ENCODE peak calls at places on chromosome 7, in five cellular contexts. H, D, N, A and F are unnamed samples.

GRCh38 chr7:38105874-38106483 is 72.1 kb upstream of the STARD3NL start:
- DNase-seq in N (no peak), D (no peak), H (no peak), A (no peak), F (peak; percentile 77)

GRCh38 chr7:118855290-118855689 is 630.8 kb downstream of the ANKRD7 start:
- DNase-seq in A (no peak), H (no peak), N (no peak), D (no peak), F (no peak)

GRCh38 chr7:143434660-143435059 is 8.6 kb upstream of the TAS2R60 start:
- DNase-seq in A (peak; percentile 37), H (no peak), N (peak; percentile 92), D (no peak), F (no peak)

GRCh38 chr7:6612819-6613218 is 2.6 kb upstream of the ZNF853 start:
- DNase-seq in N (no peak), A (no peak), H (peak; percentile 44), D (no peak), F (no peak)

GRCh38 chr7:155363852-155364600 is 66.3 kb downstream of the INSIG1 start:
- DNase-seq in H (no peak), N (no peak), D (no peak), A (no peak), F (peak; percentile 96)

GRCh38 chr7:116969371-116969902 is 16.1 kb downstream of the ST7 start:
- DNase-seq in A (no peak), D (no peak), H (no peak), N (no peak), F (peak; percentile 41)

GRCh38 chr7:135923700-135924261 is 53.4 kb downstream of the MTPN start:
- DNase-seq in N (no peak), A (no peak), D (no peak), H (peak; percentile 93), F (peak; percentile 37)

GRCh38 chr7:38962028-38962427 is 15.7 kb upstream of the POU6F2 start:
- DNase-seq in N (no peak), H (no peak), A (no peak), D (no peak), F (no peak)

GRCh38 chr7:37947138-37947839 is 26.8 kb downstream of the EPDR1 start:
- DNase-seq in H (no peak), D (no peak), A (no peak), N (no peak), F (no peak)

GRCh38 chr7:28405662-28406061 is 6.7 kb upstream of the CREB5 start:
- DNase-seq in H (peak; percentile 90), A (peak; percentile 68), D (peak; percentile 62), N (no peak), F (no peak)

GRCh38 chr7:127802845-127803244 is 150.9 kb downstream of the SND1 start:
- DNase-seq in H (no peak), D (no peak), N (no peak), A (no peak), F (no peak)

GRCh38 chr7:13827716-13828115 is 161.8 kb downstream of the ETV1 start:
- DNase-seq in D (no peak), H (peak; percentile 79), N (no peak), A (no peak), F (no peak)

GRCh38 chr7:128275651-128276050 is 34.6 kb downstream of the LEP start:
- DNase-seq in A (no peak), N (no peak), H (no peak), D (no peak), F (no peak)

GRCh38 chr7:154682003-154682402 is 320.9 kb downstream of the PAXIP1 start:
- DNase-seq in A (no peak), D (no peak), N (no peak), H (no peak), F (no peak)

GRCh38 chr7:32518534-32519140 is 23.3 kb downstream of the AVL9 start:
- DNase-seq in N (no peak), D (no peak), H (no peak), A (no peak), F (peak; percentile 80)

GRCh38 chr7:23654508-23654907 is 25.5 kb upstream of the FAM221A start:
- DNase-seq in D (no peak), A (no peak), N (no peak), H (no peak), F (peak; percentile 58)

GRCh38 chr7:157669768-157670345 is 333.1 kb downstream of the DNAJB6 start:
- DNase-seq in H (no peak), A (no peak), D (no peak), N (no peak), F (peak; percentile 35)

GRCh38 chr7:106640368-106641141 is 20.4 kb downstream of the CCDC71L start:
- DNase-seq in N (no peak), H (no peak), D (no peak), A (no peak), F (no peak)

GRCh38 chr7:149497467-149498261 is at the start of gene ZNF746:
- DNase-seq in H (peak; percentile 100), A (peak; percentile 75), D (no peak), N (peak; percentile 51), F (peak; percentile 93)

GRCh38 chr7:105245398-105246099 is 143.2 kb downstream of the SRPK2 start:
- DNase-seq in N (no peak), D (no peak), A (no peak), H (no peak), F (no peak)

GRCh38 chr7:45922810-45923209 is 1.7 kb upstream of the IGFBP3 start:
- DNase-seq in D (no peak), A (no peak), N (no peak), H (no peak), F (no peak)

GRCh38 chr7:45923290-45923689 is 2.2 kb upstream of the IGFBP3 start:
- DNase-seq in A (peak; percentile 74), H (peak; percentile 78), N (peak; percentile 69), D (no peak), F (peak; percentile 76)

GRCh38 chr7:45921699-45922519 is 837 bp upstream of the IGFBP3 start:
- DNase-seq in N (peak; percentile 48), D (no peak), A (peak; percentile 70), H (peak; percentile 90), F (peak; percentile 49)

GRCh38 chr7:45923818-45924217 is 2.7 kb upstream of the IGFBP3 start:
- DNase-seq in A (no peak), H (no peak), N (no peak), D (no peak), F (no peak)

DNA sequence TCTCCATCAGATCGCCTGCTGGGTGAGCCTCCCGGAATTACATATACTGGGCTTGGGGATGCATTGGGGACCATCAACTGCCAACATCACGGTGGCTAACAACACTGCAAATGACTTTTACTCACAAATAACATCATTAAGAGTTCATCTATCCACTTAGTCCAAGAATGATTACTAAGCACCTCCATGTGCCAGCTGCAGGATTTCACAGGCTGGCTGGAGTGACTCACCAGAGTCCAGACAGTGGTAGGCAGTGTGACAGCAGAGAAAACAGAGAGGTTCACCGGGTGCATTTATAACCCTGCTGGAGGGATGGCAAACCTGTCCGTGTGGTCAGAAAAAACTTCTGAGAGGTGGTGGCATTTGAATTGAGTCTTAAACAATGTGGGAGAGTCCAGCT is 3.2 kb upstream of the IGFBP3 start:
- DNase-seq in N (no peak), D (no peak), A (peak; percentile 57), H (peak; percentile 87), F (no peak)
- H3K4me3 ChIP-seq in N (no peak overlapping the region), D (no peak overlapping the region), A (no peak overlapping the region), H (no peak overlapping the region), F (no peak overlapping the region)

DNA sequence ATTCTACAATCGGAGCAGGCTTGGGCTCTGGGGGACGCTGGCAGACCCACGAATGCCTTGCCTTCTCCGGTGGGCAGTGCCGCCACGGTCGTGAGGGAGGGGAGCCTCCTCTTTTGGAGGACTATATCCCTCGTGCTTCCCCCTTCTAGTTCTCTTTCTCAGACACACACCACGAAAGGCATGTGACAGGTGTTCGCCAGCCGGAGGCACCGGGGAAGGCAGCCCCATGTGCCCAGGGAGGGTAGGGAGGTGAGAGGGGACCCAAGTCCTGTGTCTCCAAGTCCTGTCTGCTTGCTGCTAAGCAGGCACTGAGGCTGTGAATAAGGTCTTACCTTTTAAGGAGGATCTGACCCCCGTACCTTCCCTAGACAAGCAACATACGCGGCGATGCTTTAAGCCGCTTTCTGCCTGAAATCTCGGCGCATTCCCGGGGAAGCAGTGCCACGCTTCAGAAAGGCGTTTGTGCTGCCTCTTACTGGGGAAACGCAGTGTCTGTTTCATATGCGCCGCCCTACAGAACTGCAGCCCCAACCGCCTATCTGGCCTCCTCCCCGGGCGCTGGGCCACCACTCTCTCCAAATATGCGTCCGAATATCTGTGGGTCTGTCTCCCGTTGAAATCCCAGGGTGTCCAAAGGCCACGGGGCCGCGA is 809 bp downstream of the PLXNA4 start:
- DNase-seq in H (peak; percentile 99), A (peak; percentile 52), N (no peak), D (no peak), F (peak; percentile 20)
- H3K4me3 ChIP-seq in H (peak overlapping the region; percentile 65), A (peak overlapping the region; percentile 52), N (peak overlapping the region; percentile 27), D (peak overlapping the region; percentile 81), F (no peak overlapping the region)

DNA sequence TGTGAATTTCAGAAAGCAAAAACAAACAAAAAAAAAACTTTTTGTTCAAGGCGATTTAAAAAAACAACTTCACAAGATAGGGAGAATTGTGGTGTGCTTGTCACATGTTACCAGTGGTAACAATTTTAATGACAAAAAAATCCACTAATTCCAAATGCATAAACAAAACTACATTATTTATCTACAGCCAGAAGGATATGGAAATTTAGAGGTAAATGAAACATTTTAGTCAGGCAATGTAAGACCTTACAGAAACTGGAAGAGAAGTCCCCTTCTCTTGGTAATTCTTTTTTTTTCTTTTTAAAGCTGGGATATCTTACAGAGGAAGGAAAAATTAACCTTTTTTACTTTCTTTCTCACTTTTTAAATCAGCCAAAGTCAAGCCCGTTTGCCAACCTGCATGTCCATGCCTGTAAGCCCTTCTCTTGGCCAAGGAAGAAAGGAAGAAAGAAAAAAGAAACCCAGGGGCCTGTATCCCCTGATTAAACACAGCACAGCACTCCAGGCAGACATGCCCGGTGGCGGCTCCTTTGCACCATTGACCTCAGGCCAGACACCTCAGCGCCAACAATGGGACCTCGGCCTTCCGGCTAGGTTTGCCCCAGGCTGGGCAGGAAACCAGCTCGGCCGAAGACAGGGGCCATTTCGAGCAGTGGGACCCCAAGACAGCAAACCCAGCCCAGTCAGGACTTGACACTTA is 3.0 kb downstream of the HOXA10 start:
- DNase-seq in H (no peak), A (peak; percentile 40), N (no peak), D (no peak), F (no peak)
- H3K4me3 ChIP-seq in H (peak overlapping the region; percentile 75), A (peak overlapping the region; percentile 68), N (no peak overlapping the region), D (no peak overlapping the region), F (peak overlapping the region; percentile 27)

GRCh38 chr7:150515248-150515647 is 576 bp downstream of the GIMAP7 start:
- DNase-seq in D (no peak), H (no peak), N (no peak), A (no peak), F (no peak)

GRCh38 chr7:150515752-150516151 is 1.1 kb downstream of the GIMAP7 start:
- DNase-seq in N (no peak), A (no peak), H (no peak), D (no peak), F (no peak)

GRCh38 chr7:150514748-150515222 is at the start of gene GIMAP7:
- DNase-seq in A (peak; percentile 29), D (no peak), H (no peak), N (no peak), F (no peak)

GRCh38 chr7:150519310-150519709 is 4.6 kb downstream of the GIMAP7 start:
- DNase-seq in A (no peak), H (no peak), D (no peak), N (no peak), F (no peak)

GRCh38 chr7:150516956-150517355 is 2.3 kb downstream of the GIMAP7 start:
- DNase-seq in D (no peak), N (no peak), H (no peak), A (no peak), F (no peak)
- H3K4me3 ChIP-seq in D (peak overlapping the region; percentile 68), N (no peak overlapping the region), H (no peak overlapping the region), A (peak overlapping the region; percentile 37), F (no peak overlapping the region)

GRCh38 chr7:8389898-8390642 is 43.3 kb upstream of the NXPH1 start:
- DNase-seq in D (no peak), N (no peak), A (no peak), H (no peak), F (peak; percentile 18)
- H3K4me3 ChIP-seq in D (no peak overlapping the region), N (no peak overlapping the region), A (no peak overlapping the region), H (no peak overlapping the region), F (no peak overlapping the region)